ENCODE peak calls at places on chromosomes 3 and 15, in five cellular contexts. D is germinal center, Y is NCI-H2171 treated with DMSO at 0.1 percent for 48 hours, N is NCI-H1092 treated with DMSO at 0.1 percent for 48 hours, T is Karpas-422. P is an unnamed sample.

GRCh38 chr3:140023616-140024530 is 88.9 kb downstream of the CLSTN2 start:
- DNase-seq in D (no peak), T (no peak), Y (peak), N (peak), P (no peak)

GRCh38 chr3:100603449-100603848 is 6.0 kb upstream of the ADGRG7 start:
- DNase-seq in D (no peak), T (peak), N (no peak), Y (peak), P (peak)

GRCh38 chr3:192171213-192171612 is 556.1 kb downstream of the FGF12 start:
- DNase-seq in D (no peak), Y (no peak), N (no peak), T (no peak), P (no peak)

GRCh38 chr3:72907131-72907697 is 19.4 kb downstream of the GXYLT2 start:
- DNase-seq in N (no peak), T (no peak), Y (no peak), D (no peak), P (no peak)

GRCh38 chr15:31511707-31512310 is 185.2 kb downstream of the KLF13 start:
- DNase-seq in D (no peak), T (no peak), Y (no peak), N (no peak), P (no peak)

GRCh38 chr3:42224178-42224577 is 41.8 kb downstream of the CCK start:
- DNase-seq in Y (no peak), D (no peak), N (no peak), T (no peak), P (no peak)

GRCh38 chr15:85380860-85381535 is 595 bp downstream of the AKAP13 start:
- DNase-seq in Y (peak), N (no peak), D (peak), T (peak), P (peak)

GRCh38 chr3:27960133-27960532 is 238.0 kb upstream of the EOMES start:
- DNase-seq in Y (no peak), D (no peak), N (no peak), T (no peak), P (no peak)

GRCh38 chr15:57432141-57432701 is 55.9 kb downstream of the CGNL1 start:
- DNase-seq in N (peak), Y (peak), D (no peak), T (no peak), P (no peak)

GRCh38 chr3:21664996-21665395 is 86.0 kb downstream of the ZNF385D start:
- DNase-seq in Y (no peak), D (no peak), N (no peak), T (no peak), P (no peak)

GRCh38 chr3:182739619-182740018 is 53.7 kb upstream of the ATP11B start:
- DNase-seq in N (no peak), D (no peak), T (no peak), Y (peak), P (no peak)

GRCh38 chr3:11764931-11765363 is 81.7 kb downstream of the TAMM41 start:
- DNase-seq in D (no peak), Y (no peak), T (no peak), N (no peak), P (peak)

GRCh38 chr15:69343133-69343532 is 44.4 kb downstream of the PAQR5 start:
- DNase-seq in Y (no peak), D (no peak), T (no peak), N (no peak), P (no peak)

GRCh38 chr3:38004415-38005075 is 14.0 kb downstream of the VILL start:
- DNase-seq in T (peak), D (peak), N (peak), Y (peak), P (peak)

GRCh38 chr15:75107905-75108838 is 84.8 kb downstream of the PPCDC start:
- DNase-seq in Y (no peak), N (no peak), T (no peak), D (no peak), P (peak)

GRCh38 chr3:120793601-120794000 is 51.1 kb downstream of the GTF2E1 start:
- DNase-seq in D (no peak), T (no peak), Y (no peak), N (no peak), P (no peak)

GRCh38 chr15:81418427-81418826 is 44.4 kb upstream of the TMC3 start:
- DNase-seq in D (no peak), Y (no peak), N (no peak), T (no peak), P (no peak)

GRCh38 chr15:99502182-99502581 is 63.6 kb upstream of the MEF2A start:
- DNase-seq in Y (no peak), N (no peak), D (peak), T (peak), P (no peak)

GRCh38 chr15:66997212-66997611 is 68.2 kb upstream of the SMAD3 start:
- DNase-seq in Y (no peak), T (no peak), N (no peak), D (no peak), P (peak)

GRCh38 chr3:159806412-159806811 is 182.2 kb upstream of the IL12A start:
- DNase-seq in D (no peak), N (no peak), T (no peak), Y (peak), P (no peak)

GRCh38 chr3:69959581-69959980 is 40.0 kb upstream of the SAMMSON start:
- DNase-seq in N (no peak), D (no peak), Y (no peak), T (no peak), P (no peak)

GRCh38 chr3:109195812-109196211 is 59.3 kb downstream of the C3orf85 start:
- DNase-seq in D (no peak), Y (no peak), T (no peak), N (no peak), P (no peak)

GRCh38 chr3:43869491-43869890 is 178.8 kb downstream of the ABHD5 start:
- DNase-seq in N (no peak), T (no peak), D (no peak), Y (no peak), P (no peak)

GRCh38 chr15:58264068-58264971 is 126.1 kb downstream of the AQP9 start:
- DNase-seq in T (no peak), Y (no peak), N (no peak), D (no peak), P (no peak)

GRCh38 chr15:70356919-70357318 is 259.2 kb upstream of the TLE3 start:
- DNase-seq in N (no peak), Y (no peak), D (no peak), T (no peak), P (no peak)

GRCh38 chr3:46995901-46996562 is 16.6 kb downstream of the NBEAL2 start:
- DNase-seq in N (no peak), Y (no peak), T (no peak), D (no peak), P (no peak)

GRCh38 chr3:65330072-65330471 is 642.3 kb upstream of the ADAMTS9 start:
- DNase-seq in T (no peak), N (no peak), Y (no peak), D (no peak), P (no peak)

GRCh38 chr15:77993374-77993911 is 84.1 kb downstream of the TBC1D2B start:
- DNase-seq in N (no peak), D (peak), Y (no peak), T (no peak), P (no peak)

GRCh38 chr15:31268911-31269784 is 57.5 kb upstream of the KLF13 start:
- DNase-seq in T (no peak), N (no peak), Y (peak), D (no peak), P (no peak)

P was measured in Calu3.